ENCODE peak calls at places on chromosomes 7 and 10, in five cellular contexts. F, B, H, O and Z are unnamed samples.

GRCh38 chr7:15461576-15461975 is 100.2 kb downstream of the AGMO start:
- DNase-seq in F (no peak), B (no peak), H (no peak), O (no peak), Z (no peak)

GRCh38 chr7:42380411-42380810 is 143.4 kb upstream of the GLI3 start:
- DNase-seq in F (no peak), B (no peak), H (no peak), O (no peak), Z (no peak)

GRCh38 chr10:82558208-82558607 is 683.2 kb downstream of the NRG3 start:
- DNase-seq in F (no peak), B (no peak), H (no peak), O (no peak), Z (no peak)

GRCh38 chr10:8063935-8064334 is 9.4 kb downstream of the GATA3 start:
- DNase-seq in F (no peak), B (no peak), H (no peak), O (no peak), Z (no peak)

GRCh38 chr7:26369519-26370385 is 78.1 kb downstream of the SNX10 start:
- DNase-seq in F (peak; percentile 62), B (peak; percentile 64), H (no peak), O (peak; percentile 60), Z (peak; percentile 56)

GRCh38 chr10:87842220-87842641 is 21.1 kb downstream of the KLLN start:
- DNase-seq in F (peak; percentile 73), B (no peak), H (no peak), O (no peak), Z (no peak)

GRCh38 chr7:43878867-43879266 is 9.6 kb upstream of the MRPS24 start:
- DNase-seq in F (no peak), B (no peak), H (no peak), O (no peak), Z (no peak)

GRCh38 chr7:52355059-52355458 is 680.4 kb upstream of the POM121L12 start:
- DNase-seq in F (no peak), B (peak; percentile 72), H (no peak), O (no peak), Z (peak; percentile 82)

GRCh38 chr10:93438796-93439253 is 43.3 kb downstream of the MYOF start:
- DNase-seq in F (peak; percentile 74), B (peak; percentile 75), H (no peak), O (no peak), Z (peak; percentile 94)

GRCh38 chr10:5343561-5343960 is 21.2 kb upstream of the UCN3 start:
- DNase-seq in F (no peak), B (no peak), H (no peak), O (peak; percentile 3), Z (no peak)

GRCh38 chr7:95608344-95609173 is 12.2 kb upstream of the PDK4 start:
- DNase-seq in F (peak; percentile 96), B (peak; percentile 91), H (peak; percentile 95), O (no peak), Z (peak; percentile 87)
- H3K4me3 ChIP-seq in F (no peak overlapping the region), B (no peak overlapping the region), H (peak overlapping the region; percentile 15), O (no peak overlapping the region), Z (peak overlapping the region; percentile 55)

GRCh38 chr10:69239816-69240434 is 19.8 kb downstream of the HKDC1 start:
- DNase-seq in F (no peak), B (no peak), H (no peak), O (no peak), Z (no peak)

GRCh38 chr10:69239106-69239505 is 19.0 kb downstream of the HKDC1 start:
- DNase-seq in F (no peak), B (no peak), H (no peak), O (no peak), Z (no peak)

GRCh38 chr10:69234447-69234846 is 14.3 kb downstream of the HKDC1 start:
- DNase-seq in F (no peak), B (no peak), H (no peak), O (no peak), Z (no peak)

GRCh38 chr10:69240455-69240854 is 20.3 kb downstream of the HKDC1 start:
- DNase-seq in F (no peak), B (no peak), H (no peak), O (no peak), Z (no peak)

DNA sequence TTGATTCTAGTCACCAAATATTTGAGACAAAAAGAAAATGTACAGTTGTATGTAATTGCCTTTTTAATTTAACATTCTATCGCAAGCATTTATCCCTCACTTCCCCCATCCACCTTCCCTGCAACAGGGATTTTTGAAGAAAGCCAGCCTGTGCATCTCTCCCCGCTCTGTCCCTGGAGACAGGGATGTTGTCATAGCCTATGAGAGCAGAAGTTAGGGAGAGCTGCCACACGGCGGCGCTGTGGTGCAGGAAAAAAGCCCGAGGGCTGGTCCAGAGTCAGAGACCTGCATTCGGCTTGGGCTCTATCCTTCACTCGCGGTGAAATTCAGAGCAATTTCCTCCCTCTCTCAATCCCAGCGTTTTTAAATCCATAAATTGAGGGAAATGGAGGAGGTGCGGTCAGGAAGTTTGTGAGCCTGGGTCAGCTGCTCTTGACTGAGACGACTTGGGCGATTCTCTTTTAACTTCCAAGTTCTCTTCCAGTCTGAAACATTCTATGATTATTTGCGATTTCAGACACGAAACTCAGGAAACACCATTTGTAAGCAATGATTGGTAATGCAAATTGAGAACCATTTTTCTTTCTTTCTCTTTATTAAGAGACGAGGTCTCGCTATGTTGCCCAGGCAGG is 17.5 kb downstream of the HKDC1 start:
- DNase-seq in F (peak; percentile 90), B (peak; percentile 86), H (peak; percentile 83), O (peak; percentile 82), Z (peak; percentile 97)
- H3K4me3 ChIP-seq in F (no peak overlapping the region), B (no peak overlapping the region), H (no peak overlapping the region), O (no peak overlapping the region), Z (no peak overlapping the region)

GRCh38 chr10:132350391-132350790 is 18.4 kb downstream of the LRRC27 start:
- DNase-seq in F (no peak), B (no peak), H (no peak), O (no peak), Z (no peak)
- H3K4me3 ChIP-seq in F (no peak overlapping the region), B (no peak overlapping the region), H (no peak overlapping the region), O (no peak overlapping the region), Z (no peak overlapping the region)

GRCh38 chr10:72250666-72251065 is 23.1 kb upstream of the DDIT4 start:
- DNase-seq in F (no peak), B (no peak), H (peak; percentile 82), O (no peak), Z (no peak)

GRCh38 chr10:72245949-72246525 is 27.7 kb upstream of the DDIT4 start:
- DNase-seq in F (no peak), B (no peak), H (no peak), O (no peak), Z (no peak)

GRCh38 chr10:72244573-72245038 is 28.5 kb upstream of the ASCC1 start:
- DNase-seq in F (no peak), B (no peak), H (no peak), O (no peak), Z (no peak)

GRCh38 chr10:72251635-72252034 is 22.1 kb upstream of the DDIT4 start:
- DNase-seq in F (no peak), B (no peak), H (no peak), O (no peak), Z (no peak)

DNA sequence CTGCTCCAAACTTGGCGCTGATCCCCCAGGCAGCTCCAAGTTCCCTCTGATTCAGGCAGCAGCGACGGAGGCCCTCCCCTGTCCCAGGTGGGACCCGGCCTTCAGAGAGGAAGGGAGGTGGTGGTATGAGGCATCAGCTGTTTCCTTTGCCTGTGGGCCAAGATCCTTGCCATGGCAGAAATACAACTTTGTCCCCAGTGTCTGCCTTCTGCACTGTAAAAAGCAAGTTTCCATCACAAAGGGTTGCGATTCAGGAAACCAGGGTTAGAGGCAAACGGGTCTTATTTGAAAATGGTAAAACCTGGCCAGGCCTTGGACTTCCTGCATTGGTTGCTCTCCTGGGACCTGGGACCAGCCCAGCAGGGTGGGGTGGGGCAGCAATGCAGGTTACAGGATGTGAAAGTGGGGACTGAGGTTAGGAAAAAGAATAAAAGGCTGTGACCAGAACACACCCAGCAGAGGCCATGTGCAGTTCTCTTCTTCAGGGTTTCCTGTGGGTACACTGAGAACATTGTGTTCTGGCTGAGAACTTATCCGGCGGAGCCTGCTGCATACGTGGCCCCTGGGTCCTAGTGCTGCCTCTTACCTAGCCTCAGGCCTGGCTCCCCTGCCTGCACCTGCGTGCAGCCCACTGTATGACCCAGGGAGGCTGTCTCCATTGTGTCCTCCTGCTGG is 25.1 kb upstream of the DDIT4 start:
- DNase-seq in F (peak; percentile 85), B (peak; percentile 40), H (peak; percentile 88), O (peak; percentile 88), Z (peak; percentile 85)
- H3K4me3 ChIP-seq in F (no peak overlapping the region), B (no peak overlapping the region), H (peak overlapping the region; percentile 14), O (peak overlapping the region; percentile 33), Z (peak overlapping the region; percentile 56)

GRCh38 chr10:102673961-102674511 is 29.8 kb downstream of the TRIM8 start:
- DNase-seq in F (no peak), B (peak; percentile 75), H (no peak), O (peak; percentile 88), Z (peak; percentile 63)
- H3K4me3 ChIP-seq in F (no peak overlapping the region), B (no peak overlapping the region), H (peak overlapping the region; percentile 19), O (peak overlapping the region; percentile 52), Z (no peak overlapping the region)